ENCODE peak calls at places on chromosomes 7 and 10, in six cellular contexts. T is HTR-8/SVneo; H is cardiac septum; U is amygdala; W is brain microvascular endothelial cell; K is activated CD4-positive, alpha-beta T cell treated with anti-CD3 and anti-CD28 coated beads, Interleukin-2, amount 50 U/mL, for 48 hours. X is an unnamed sample.

GRCh38 chr7:131052285-131052942 is 275.3 kb upstream of the MKLN1 start:
- DNase-seq in H (no peak), W (no peak), T (no peak), K (no peak), U (no peak), X (no peak)

GRCh38 chr7:130733866-130734524 is at the start of gene KLF14:
- DNase-seq in W (no peak), H (no peak), T (peak; percentile 19), K (peak; percentile 24), U (no peak), X (peak; percentile 49)

GRCh38 chr10:44881639-44882038 is 29.5 kb upstream of the TMEM72 start:
- DNase-seq in T (no peak), H (no peak), W (no peak), U (no peak), K (no peak), X (no peak)

GRCh38 chr10:111338035-111338434 is 261.2 kb downstream of the ADRA2A start:
- DNase-seq in K (no peak), H (no peak), W (no peak), T (no peak), U (no peak), X (no peak)

GRCh38 chr7:4277936-4278335 is 404.2 kb upstream of the FOXK1 start:
- DNase-seq in U (no peak), K (no peak), H (no peak), W (no peak), T (no peak), X (no peak)

GRCh38 chr10:114328876-114329275 is 75.4 kb downstream of the AFAP1L2 start:
- DNase-seq in H (peak; percentile 84), T (no peak), W (no peak), U (peak; percentile 17), K (no peak), X (no peak)

GRCh38 chr7:5457245-5457735 is 33.7 kb upstream of the TNRC18 start:
- DNase-seq in T (no peak), W (no peak), K (no peak), U (no peak), H (no peak), X (no peak)

GRCh38 chr10:59905066-59905734 is 1.2 kb downstream of the CCDC6 start:
- DNase-seq in K (peak; percentile 56), U (peak; percentile 30), H (no peak), W (peak; percentile 9), T (no peak), X (peak; percentile 17)

GRCh38 chr7:35805876-35806275 is 5.0 kb downstream of the SEPTIN7 start:
- DNase-seq in U (no peak), W (no peak), K (no peak), H (no peak), T (no peak), X (peak; percentile 7)

GRCh38 chr10:71679425-71679824 is 40.2 kb downstream of the C10orf105 start:
- DNase-seq in T (no peak), K (no peak), W (no peak), U (no peak), H (no peak), X (no peak)

GRCh38 chr7:134514663-134515062 is 12.7 kb upstream of the AKR1B10 start:
- DNase-seq in K (no peak), W (peak; percentile 66), H (no peak), U (no peak), T (peak; percentile 42), X (peak; percentile 64)

GRCh38 chr7:151802469-151802846 is 74.5 kb downstream of the PRKAG2 start:
- DNase-seq in H (no peak), K (no peak), U (no peak), W (no peak), T (no peak), X (no peak)

GRCh38 chr7:157440346-157441022 is 103.7 kb downstream of the DNAJB6 start:
- DNase-seq in T (no peak), U (no peak), K (no peak), H (peak; percentile 72), W (no peak), X (no peak)

GRCh38 chr10:44697096-44697495 is 214.0 kb upstream of the TMEM72 start:
- DNase-seq in K (no peak), T (no peak), H (no peak), U (no peak), W (no peak), X (no peak)

GRCh38 chr7:2104716-2105115 is 128.0 kb downstream of the MAD1L1 start:
- DNase-seq in T (no peak), H (no peak), W (no peak), U (no peak), K (no peak), X (no peak)

GRCh38 chr7:116984917-116985316 is 31.6 kb downstream of the ST7 start:
- DNase-seq in T (no peak), K (no peak), H (no peak), U (no peak), W (no peak), X (no peak)